ENCODE peak calls at places on chromosome 20, in six cellular contexts. Q, U, V, N, H and D are unnamed samples.

GRCh38 chr20:46347831-46348230 is 39.5 kb upstream of the CDH22 start:
- DNase-seq in Q (no peak), U (no peak), V (no peak), N (no peak), H (no peak), D (no peak)

GRCh38 chr20:9374068-9374467 is 140.3 kb upstream of the LAMP5 start:
- DNase-seq in Q (no peak), U (no peak), V (peak; percentile 65), N (no peak), H (no peak), D (no peak)

GRCh38 chr20:4524792-4525191 is 196.9 kb upstream of the PRND start:
- DNase-seq in Q (no peak), U (no peak), V (no peak), N (no peak), H (no peak), D (no peak)

GRCh38 chr20:4962257-4962855 is 39.0 kb downstream of the SLC23A2 start:
- DNase-seq in Q (no peak), U (no peak), V (no peak), N (no peak), H (no peak), D (no peak)

GRCh38 chr20:32988008-32988407 is 16.2 kb downstream of the SUN5 start:
- DNase-seq in Q (no peak), U (no peak), V (no peak), N (no peak), H (peak; percentile 48), D (no peak)

GRCh38 chr20:48921883-48922867 is 664 bp downstream of the ARFGEF2 start:
- DNase-seq in Q (no peak), U (no peak), V (peak; percentile 42), N (no peak), H (peak; percentile 53), D (no peak)

GRCh38 chr20:23244916-23245552 is 105.6 kb upstream of the NXT1 start:
- DNase-seq in Q (peak; percentile 52), U (no peak), V (no peak), N (no peak), H (no peak), D (no peak)

GRCh38 chr20:46648903-46649649 is 2.2 kb downstream of the SLC13A3 start:
- DNase-seq in Q (no peak), U (no peak), V (no peak), N (no peak), H (no peak), D (no peak)

GRCh38 chr20:16272961-16273360 is 300.3 kb downstream of the KIF16B start:
- DNase-seq in Q (no peak), U (no peak), V (no peak), N (no peak), H (no peak), D (no peak)

GRCh38 chr20:52230406-52230805 is 38.8 kb upstream of the ZFP64 start:
- DNase-seq in Q (no peak), U (no peak), V (no peak), N (peak; percentile 25), H (no peak), D (peak; percentile 8)

GRCh38 chr20:17803765-17804164 is 104.0 kb downstream of the BANF2 start:
- DNase-seq in Q (no peak), U (no peak), V (no peak), N (no peak), H (no peak), D (no peak)

GRCh38 chr20:10179574-10180298 is 38.9 kb upstream of the SNAP25 start:
- DNase-seq in Q (no peak), U (no peak), V (peak; percentile 35), N (peak; percentile 44), H (no peak), D (peak; percentile 20)

GRCh38 chr20:14612389-14612788 is 275.0 kb upstream of the FLRT3 start:
- DNase-seq in Q (no peak), U (no peak), V (peak; percentile 89), N (peak; percentile 52), H (no peak), D (no peak)

GRCh38 chr20:4195499-4195898 is 180.1 kb upstream of the RNF24 start:
- DNase-seq in Q (peak; percentile 44), U (no peak), V (peak; percentile 29), N (peak; percentile 53), H (no peak), D (no peak)

GRCh38 chr20:19690462-19690861 is 67.6 kb upstream of the RIN2 start:
- DNase-seq in Q (no peak), U (no peak), V (no peak), N (no peak), H (no peak), D (no peak)

GRCh38 chr20:46898433-46898832 is 3.8 kb downstream of the EYA2 start:
- DNase-seq in Q (no peak), U (no peak), V (no peak), N (no peak), H (no peak), D (no peak)

GRCh38 chr20:64056889-64057627 is 5.9 kb upstream of the TCEA2 start:
- DNase-seq in Q (no peak), U (no peak), V (no peak), N (no peak), H (no peak), D (no peak)

GRCh38 chr20:44068780-44069191 is 118.2 kb downstream of the JPH2 start:
- DNase-seq in Q (peak; percentile 65), U (no peak), V (no peak), N (no peak), H (no peak), D (no peak)

GRCh38 chr20:10217517-10218410 is 866 bp upstream of the SNAP25 start:
- DNase-seq in Q (no peak), U (peak; percentile 26), V (peak; percentile 99), N (peak; percentile 98), H (no peak), D (peak; percentile 84)

GRCh38 chr20:25053207-25054132 is 4.5 kb downstream of the ACSS1 start:
- DNase-seq in Q (peak; percentile 33), U (no peak), V (peak; percentile 51), N (peak; percentile 33), H (peak; percentile 66), D (no peak)

GRCh38 chr20:561437-562231 is 18.0 kb upstream of the CSNK2A1 start:
- DNase-seq in Q (no peak), U (no peak), V (peak; percentile 65), N (peak; percentile 81), H (peak; percentile 56), D (peak; percentile 56)

GRCh38 chr20:44580581-44581268 is 1.7 kb upstream of the PKIG start:
- DNase-seq in Q (no peak), U (no peak), V (no peak), N (no peak), H (no peak), D (no peak)

GRCh38 chr20:5529331-5530142 is 212.8 kb upstream of the PROKR2 start:
- DNase-seq in Q (peak; percentile 94), U (peak; percentile 61), V (peak; percentile 68), N (peak; percentile 87), H (peak; percentile 83), D (peak; percentile 69)

GRCh38 chr20:25243416-25243979 is 4.4 kb upstream of the PYGB start:
- DNase-seq in Q (no peak), U (no peak), V (no peak), N (no peak), H (no peak), D (no peak)

GRCh38 chr20:10474606-10475184 is 39.6 kb downstream of the SLX4IP start:
- DNase-seq in Q (no peak), U (no peak), V (no peak), N (no peak), H (peak; percentile 41), D (no peak)

GRCh38 chr20:43384321-43384940 is 73.3 kb upstream of the SRSF6 start:
- DNase-seq in Q (no peak), U (no peak), V (no peak), N (no peak), H (no peak), D (no peak)

GRCh38 chr20:58349586-58349985 is 39.4 kb upstream of the VAPB start:
- DNase-seq in Q (no peak), U (no peak), V (peak; percentile 79), N (peak; percentile 85), H (no peak), D (peak; percentile 73)

DNA sequence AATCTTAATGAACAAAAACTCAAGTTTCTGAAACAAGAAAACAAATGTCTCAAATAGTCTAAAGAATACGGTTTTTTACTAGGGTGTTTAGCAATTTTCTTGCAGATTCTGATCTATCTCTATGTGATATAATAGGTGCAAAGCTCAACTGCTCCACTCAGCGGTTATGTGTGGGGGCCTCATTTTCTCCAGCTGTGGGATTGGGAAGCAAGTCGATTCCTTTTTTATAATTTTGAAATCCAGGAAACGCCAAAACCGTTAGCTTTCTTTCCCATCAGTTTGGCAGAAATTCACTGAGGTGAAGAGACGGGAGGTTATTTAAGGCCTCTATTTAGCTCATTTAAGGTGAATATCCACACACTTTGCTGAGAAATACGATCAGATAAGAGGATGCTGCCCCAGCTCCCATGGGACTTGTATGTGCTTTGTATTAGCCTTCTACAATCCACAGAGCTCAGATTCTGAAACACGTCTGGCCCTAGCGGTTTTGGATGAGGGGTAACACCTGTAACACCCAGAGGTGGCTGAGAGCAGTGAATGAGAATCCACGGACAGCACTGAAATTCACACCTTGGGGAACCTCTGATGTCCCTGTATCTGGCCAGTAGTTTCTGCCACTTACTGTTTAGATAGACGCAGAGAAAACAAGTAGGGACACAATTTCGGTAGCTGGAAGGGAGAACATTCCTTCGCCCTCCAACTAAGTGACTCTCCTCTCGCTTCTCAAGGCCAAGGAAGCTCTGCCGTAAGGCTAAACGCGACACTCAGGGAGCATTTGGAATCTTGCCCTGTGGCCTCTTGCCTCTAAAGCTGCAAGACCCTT is 6.6 kb upstream of the BCAS4 start:
- DNase-seq in Q (no peak), U (no peak), V (peak; percentile 85), N (peak; percentile 87), H (no peak), D (peak; percentile 45)
- TF ChIP-seq CTCF in Q (peak; percentile 41), U (no peak), V (peak; percentile 73), N (peak; percentile 81), H (peak; percentile 22), D (peak; percentile 73)

GRCh38 chr20:37342231-37343177 is 3.4 kb upstream of the SRC start:
- DNase-seq in Q (peak; percentile 48), U (no peak), V (no peak), N (no peak), H (no peak), D (no peak)
- TF ChIP-seq CTCF in Q (no peak), U (no peak), V (no peak), N (peak; percentile 29), H (no peak), D (peak; percentile 44)

DNA sequence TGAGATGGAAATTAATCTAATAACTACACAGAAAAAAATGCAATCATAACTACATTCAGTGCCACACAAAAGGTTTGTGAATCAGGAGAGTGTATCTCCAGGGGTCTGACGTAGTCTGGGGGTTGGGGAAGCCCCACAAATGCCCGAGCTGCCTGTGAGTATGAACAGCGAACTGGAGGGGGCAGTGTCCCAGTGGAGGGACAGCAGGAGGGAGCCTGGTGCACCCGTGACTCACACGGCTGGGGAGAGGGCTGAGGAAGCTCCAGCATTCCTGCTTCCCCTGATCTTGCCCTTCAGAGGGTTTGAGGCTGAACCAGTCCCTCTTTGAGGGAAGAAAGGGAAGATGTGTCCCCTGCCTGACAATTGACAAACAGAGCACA is 78.9 kb downstream of the CDH26 start:
- DNase-seq in Q (no peak), U (no peak), V (no peak), N (peak; percentile 12), H (no peak), D (peak; percentile 72)
- TF ChIP-seq CTCF in Q (no peak), U (no peak), V (peak; percentile 16), N (no peak), H (no peak), D (peak; percentile 60)

DNA sequence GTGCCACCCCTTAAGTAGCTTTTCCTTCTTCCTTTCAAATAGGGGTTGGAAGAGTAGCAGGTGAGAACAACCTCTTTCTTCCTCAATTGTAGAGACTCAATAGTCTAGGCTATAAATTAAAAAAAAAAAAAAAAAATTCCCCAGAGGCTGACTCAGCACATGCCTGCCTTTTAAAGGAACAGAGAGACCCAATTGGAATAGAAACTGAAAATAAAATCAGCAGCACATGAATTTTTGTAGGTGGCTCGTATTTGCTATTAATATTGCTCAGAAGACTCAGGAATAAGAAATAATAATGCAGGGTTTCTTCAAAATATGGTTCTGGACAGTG is 19.3 kb downstream of the TOP1 start:
- DNase-seq in Q (no peak), U (no peak), V (peak; percentile 51), N (peak; percentile 47), H (no peak), D (no peak)
- TF ChIP-seq CTCF in Q (no peak), U (no peak), V (no peak), N (no peak), H (no peak), D (no peak)